ENCODE peak calls at places on chromosomes 5 and 9, in six cellular contexts. D is A549, V is NB4, Z is K562, W is HepG2, F is GM12878. Y is an unnamed sample.

GRCh38 chr9:127763918-127764384 is 14.5 kb downstream of the SH2D3C start:
- DNase-seq in D (peak), V (peak), Z (peak), W (peak), F (no peak), Y (peak)

GRCh38 chr5:86917117-86917579 is 299.4 kb downstream of the COX7C start:
- DNase-seq in D (peak), V (peak), Z (no peak), W (no peak), F (no peak), Y (peak)

GRCh38 chr9:503881-504852 is 289.5 kb downstream of the DOCK8 start:
- DNase-seq in D (peak), V (peak), Z (peak), W (peak), F (no peak), Y (peak)

GRCh38 chr5:144453753-144454152 is 283.1 kb downstream of the KCTD16 start:
- DNase-seq in D (no peak), V (no peak), Z (no peak), W (no peak), F (no peak), Y (no peak)

GRCh38 chr5:139676951-139677367 is 28.8 kb downstream of the CXXC5 start:
- DNase-seq in D (no peak), V (no peak), Z (no peak), W (no peak), F (no peak), Y (no peak)

GRCh38 chr5:61275841-61276240 is 56.2 kb upstream of the ZSWIM6 start:
- DNase-seq in D (peak), V (peak), Z (no peak), W (no peak), F (no peak), Y (peak)

GRCh38 chr9:134774991-134775540 is 105.5 kb upstream of the FCN2 start:
- DNase-seq in D (no peak), V (no peak), Z (no peak), W (no peak), F (no peak), Y (no peak)

GRCh38 chr5:179228341-179229121 is 116.7 kb downstream of the ADAMTS2 start:
- DNase-seq in D (no peak), V (no peak), Z (no peak), W (no peak), F (no peak), Y (no peak)

GRCh38 chr5:172820046-172820767 is 13.8 kb upstream of the ERGIC1 start:
- DNase-seq in D (no peak), V (no peak), Z (peak), W (no peak), F (no peak), Y (no peak)

GRCh38 chr9:6968271-6968670 is 210.5 kb downstream of the KDM4C start:
- DNase-seq in D (no peak), V (no peak), Z (no peak), W (no peak), F (no peak), Y (no peak)

GRCh38 chr5:68274847-68275700 is 59.5 kb downstream of the PIK3R1 start:
- DNase-seq in D (no peak), V (no peak), Z (no peak), W (no peak), F (no peak), Y (no peak)

GRCh38 chr5:134911285-134912215 is 6.6 kb downstream of the PCBD2 start:
- DNase-seq in D (no peak), V (no peak), Z (no peak), W (no peak), F (no peak), Y (no peak)

GRCh38 chr5:39395521-39395920 is 29.3 kb downstream of the DAB2 start:
- DNase-seq in D (no peak), V (no peak), Z (no peak), W (no peak), F (no peak), Y (no peak)

GRCh38 chr5:72788851-72789505 is 27.5 kb upstream of the TNPO1 start:
- DNase-seq in D (peak), V (no peak), Z (no peak), W (peak), F (no peak), Y (no peak)

GRCh38 chr9:127711831-127712274 is 3.6 kb downstream of the PTRH1 start:
- DNase-seq in D (no peak), V (peak), Z (no peak), W (no peak), F (no peak), Y (no peak)

GRCh38 chr9:109889456-109889855 is 109.5 kb downstream of the PALM2AKAP2 start:
- DNase-seq in D (no peak), V (no peak), Z (no peak), W (no peak), F (no peak), Y (no peak)

GRCh38 chr9:135255033-135255842 is 167.8 kb downstream of the OLFM1 start:
- DNase-seq in D (no peak), V (no peak), Z (no peak), W (no peak), F (no peak), Y (no peak)

GRCh38 chr9:98806394-98807069 is 938 bp upstream of the GALNT12 start:
- DNase-seq in D (no peak), V (no peak), Z (no peak), W (no peak), F (no peak), Y (no peak)

GRCh38 chr9:109604036-109604600 is 106.0 kb upstream of the PTPN3 start:
- DNase-seq in D (no peak), V (no peak), Z (no peak), W (no peak), F (no peak), Y (no peak)

GRCh38 chr9:16530669-16531461 is 339.6 kb downstream of the BNC2 start:
- DNase-seq in D (no peak), V (peak), Z (no peak), W (no peak), F (no peak), Y (no peak)

GRCh38 chr5:72723584-72723983 is 92.9 kb upstream of the TNPO1 start:
- DNase-seq in D (peak), V (no peak), Z (no peak), W (no peak), F (no peak), Y (no peak)

GRCh38 chr5:160937570-160937969 is 85.6 kb upstream of the ATP10B start:
- DNase-seq in D (no peak), V (no peak), Z (no peak), W (no peak), F (no peak), Y (no peak)

GRCh38 chr5:132054697-132055440 is 5.6 kb upstream of the IL3 start:
- DNase-seq in D (no peak), V (no peak), Z (no peak), W (no peak), F (no peak), Y (no peak)

GRCh38 chr9:127721391-127721821 is 5.5 kb downstream of the TTC16 start:
- DNase-seq in D (peak), V (no peak), Z (no peak), W (no peak), F (no peak), Y (no peak)

GRCh38 chr5:32522429-32523143 is 62.8 kb upstream of the SUB1 start:
- DNase-seq in D (no peak), V (peak), Z (no peak), W (no peak), F (no peak), Y (no peak)

DNA sequence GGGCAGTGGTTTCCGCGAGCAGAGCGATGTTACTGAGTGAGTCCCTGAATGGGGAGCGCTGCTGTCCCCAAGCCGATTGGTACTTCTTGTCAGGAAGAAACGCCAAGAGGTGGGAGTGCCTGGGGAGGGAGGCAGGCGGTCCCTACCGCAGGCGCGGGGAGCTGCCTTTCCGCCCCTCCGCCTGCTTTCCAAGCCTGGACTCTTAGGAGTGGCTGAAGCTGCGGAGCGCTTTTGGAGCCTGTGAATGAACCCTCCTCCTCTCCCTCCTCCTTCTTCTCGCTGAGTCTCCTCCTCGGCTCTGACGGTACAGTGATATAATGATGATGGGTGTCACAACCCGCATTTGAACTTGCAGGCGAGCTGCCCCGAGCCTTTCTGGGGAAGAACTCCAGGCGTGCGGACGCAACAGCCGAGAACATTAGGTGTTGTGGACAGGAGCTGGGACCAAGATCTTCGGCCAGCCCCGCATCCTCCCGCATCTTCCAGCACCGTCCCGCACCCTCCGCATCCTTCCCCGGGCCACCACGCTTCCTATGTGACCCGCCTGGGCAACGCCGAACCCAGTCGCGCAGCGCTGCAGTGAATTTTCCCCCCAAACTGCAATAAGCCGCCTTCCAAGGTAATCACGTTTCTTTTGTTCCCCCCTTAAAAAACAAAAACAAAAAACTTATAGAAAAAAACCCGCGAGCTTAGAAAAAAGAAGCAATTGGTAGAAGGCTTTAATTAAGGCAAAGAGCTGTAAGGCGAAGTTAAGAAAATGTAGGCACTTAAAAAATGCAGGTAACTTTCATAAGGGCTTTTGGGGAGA is at the start of gene VCAN:
- DNase-seq in D (peak), V (peak), Z (no peak), W (no peak), F (no peak), Y (no peak)
- TF ChIP-seq MYC in D (no peak), V (no peak), Z (no peak), W (no peak), F (no peak), Y (no peak)

GRCh38 chr9:110986529-110986928 is 51.7 kb downstream of the LPAR1 start:
- DNase-seq in D (no peak), V (no peak), Z (no peak), W (no peak), F (no peak), Y (no peak)
- TF ChIP-seq MYC in D (no peak), V (no peak), Z (no peak), W (no peak), F (no peak), Y (no peak)

GRCh38 chr5:120788481-120788880 is 324.4 kb downstream of the PRR16 start:
- DNase-seq in D (no peak), V (no peak), Z (no peak), W (no peak), F (no peak), Y (no peak)

GRCh38 chr5:120794121-120794520 is 330.0 kb downstream of the PRR16 start:
- DNase-seq in D (no peak), V (no peak), Z (no peak), W (no peak), F (no peak), Y (no peak)

DNA sequence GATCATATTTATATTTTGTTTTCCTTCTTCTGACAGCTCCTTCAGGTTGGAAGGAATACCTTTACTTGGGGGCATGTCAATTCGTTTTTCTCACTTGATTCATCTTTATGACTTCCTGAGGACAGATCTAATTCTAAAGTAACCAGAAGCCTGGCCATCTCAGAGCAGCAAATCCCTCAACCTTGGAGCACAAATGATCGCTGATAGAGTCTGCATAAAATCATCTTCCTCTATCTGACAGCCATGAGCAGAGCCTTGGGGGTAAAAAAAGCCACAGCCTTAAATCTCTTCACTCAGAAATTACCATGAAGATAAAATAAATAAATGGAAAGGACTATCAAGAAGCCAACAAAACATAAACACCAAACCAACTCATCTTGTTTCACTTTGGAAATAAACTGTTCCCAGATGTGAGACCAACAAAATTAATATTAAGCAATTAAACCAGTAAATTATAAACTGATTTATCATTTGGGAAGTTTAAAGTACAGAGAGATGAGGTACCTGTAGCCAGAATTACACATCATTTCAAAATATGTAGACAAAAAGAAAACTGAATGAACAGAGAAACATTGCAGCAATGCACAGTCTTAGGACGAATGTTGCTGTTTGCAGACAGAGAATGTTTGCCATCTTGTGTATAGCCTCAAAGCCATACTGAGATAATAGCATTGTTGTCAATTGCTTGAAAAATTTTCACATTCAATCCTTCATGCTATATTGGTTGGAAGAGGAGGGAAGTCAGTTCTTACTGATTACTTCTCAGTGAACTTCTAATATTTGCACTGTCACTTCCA is 326.0 kb downstream of the PRR16 start:
- DNase-seq in D (no peak), V (no peak), Z (no peak), W (no peak), F (no peak), Y (no peak)
- TF ChIP-seq MYC in D (no peak), V (no peak), Z (no peak), W (no peak), F (no peak), Y (no peak)

GRCh38 chr5:78972654-78973428 is 12.3 kb downstream of the ARSB start:
- DNase-seq in D (no peak), V (no peak), Z (no peak), W (no peak), F (no peak), Y (peak)
- TF ChIP-seq MYC in D (no peak), V (no peak), Z (no peak), W (no peak), F (no peak), Y (no peak)

GRCh38 chr5:148524721-148525120 is 129.6 kb downstream of the HTR4 start:
- DNase-seq in D (no peak), V (no peak), Z (no peak), W (no peak), F (no peak), Y (no peak)

DNA sequence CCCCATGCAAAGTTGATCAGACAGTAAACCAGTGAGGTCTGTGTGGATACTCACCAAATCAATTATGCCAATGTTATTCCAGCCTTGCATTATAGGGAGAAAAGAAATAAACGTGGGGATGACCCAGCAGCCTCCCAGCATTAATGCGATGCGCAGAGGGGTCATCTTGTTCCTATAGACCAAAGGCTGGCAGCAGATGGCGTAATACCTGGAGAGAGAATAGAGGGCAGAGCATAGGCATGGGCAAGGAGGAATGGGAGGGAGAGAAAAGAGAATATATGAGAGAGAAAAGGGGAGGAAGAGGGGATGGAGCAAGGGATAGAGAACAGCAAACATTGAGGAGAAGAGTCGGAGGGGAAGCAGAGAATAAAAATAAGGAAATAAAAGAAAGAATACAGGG is 131.2 kb downstream of the HTR4 start:
- DNase-seq in D (no peak), V (no peak), Z (no peak), W (no peak), F (no peak), Y (no peak)
- TF ChIP-seq MYC in D (no peak), V (no peak), Z (no peak), W (no peak), F (no peak), Y (no peak)

GRCh38 chr5:12246016-12246415 is 341.8 kb upstream of the CTNND2 start:
- DNase-seq in D (no peak), V (no peak), Z (no peak), W (no peak), F (no peak), Y (no peak)
- TF ChIP-seq MYC in D (no peak), V (no peak), Z (no peak), W (no peak), F (no peak), Y (no peak)

GRCh38 chr9:126652140-126652558 is 38.4 kb downstream of the LMX1B start:
- DNase-seq in D (no peak), V (no peak), Z (peak), W (no peak), F (no peak), Y (no peak)
- TF ChIP-seq MYC in D (no peak), V (no peak), Z (no peak), W (no peak), F (no peak), Y (no peak)

DNA sequence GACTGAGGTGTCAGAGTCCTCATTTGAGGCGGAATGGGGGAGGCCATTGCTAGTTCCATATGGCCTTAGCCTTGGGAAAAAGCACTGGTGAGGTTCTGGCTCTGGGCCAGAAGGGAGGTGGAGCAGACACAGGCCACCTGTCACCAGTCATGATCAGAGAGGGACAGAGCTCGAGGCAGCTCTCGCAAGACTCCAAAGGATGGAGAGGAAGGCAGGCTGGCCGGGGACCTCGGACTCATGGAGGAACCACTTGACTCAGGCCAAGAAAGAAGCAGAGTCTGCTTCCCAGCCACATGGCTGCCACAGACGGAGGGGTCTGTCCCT is 29.2 kb upstream of the NSMF start:
- DNase-seq in D (no peak), V (no peak), Z (no peak), W (no peak), F (no peak), Y (no peak)
- TF ChIP-seq MYC in D (no peak), V (no peak), Z (no peak), W (no peak), F (no peak), Y (no peak)

Y was measured in endothelial cell of umbilical vein.